ENCODE peak calls at places on chromosomes 11 and 22, in six cellular contexts. M, N, T, D, U and F are unnamed samples.
A peak's percentile ranks its signal among the peaks of the same experiment; 100 is the strongest.

GRCh38 chr11:95703059-95703458 is 86.5 kb downstream of the FAM76B start:
- DNase-seq in T (no peak), M (no peak), U (no peak), D (no peak), N (no peak), F (no peak)

GRCh38 chr22:27896251-27896650 is 22.8 kb downstream of the PITPNB start:
- DNase-seq in U (no peak), N (no peak), T (no peak), M (no peak), D (no peak), F (no peak)

GRCh38 chr11:43772733-43773132 is 92.2 kb downstream of the HSD17B12 start:
- DNase-seq in N (no peak), T (no peak), U (no peak), D (no peak), M (no peak), F (no peak)

GRCh38 chr11:101618691-101619090 is 34.9 kb upstream of the TRPC6 start:
- DNase-seq in T (peak; percentile 74), D (no peak), U (no peak), N (no peak), M (peak; percentile 32), F (no peak)

GRCh38 chr11:296976-297665 is 2.2 kb downstream of the IFITM5 start:
- DNase-seq in N (no peak), T (no peak), M (no peak), U (no peak), D (no peak), F (no peak)

GRCh38 chr11:4644233-4644632 is 451 bp downstream of the OR51E1 start:
- DNase-seq in D (no peak), M (no peak), U (no peak), N (no peak), T (no peak), F (no peak)

GRCh38 chr22:26057731-26058130 is 111.5 kb upstream of the SEZ6L start:
- DNase-seq in D (no peak), U (no peak), M (no peak), N (no peak), T (no peak), F (no peak)

GRCh38 chr22:23536821-23537345 is 43.2 kb downstream of the IGLL1 start:
- DNase-seq in U (no peak), T (no peak), M (no peak), N (no peak), D (no peak), F (no peak)

GRCh38 chr11:134037093-134037908 is 31.6 kb upstream of the JAM3 start:
- DNase-seq in M (peak; percentile 84), U (peak; percentile 84), N (no peak), T (peak; percentile 27), D (peak; percentile 25), F (peak; percentile 25)

GRCh38 chr22:37304595-37305343 is 22.5 kb downstream of the CYTH4 start:
- DNase-seq in N (no peak), D (peak; percentile 45), T (peak; percentile 28), M (peak; percentile 82), U (no peak), F (no peak)

GRCh38 chr11:46353706-46354105 is 6.4 kb downstream of the DGKZ start:
- DNase-seq in N (no peak), T (no peak), D (no peak), U (no peak), M (no peak), F (no peak)

GRCh38 chr22:27625769-27626674 is 175.5 kb downstream of the MN1 start:
- DNase-seq in U (no peak), T (no peak), M (peak; percentile 27), N (no peak), D (no peak), F (no peak)

GRCh38 chr22:40654522-40655167 is 18.1 kb upstream of the MRTFA start:
- DNase-seq in D (peak; percentile 32), T (peak; percentile 27), M (peak; percentile 70), U (peak; percentile 64), N (no peak), F (no peak)

GRCh38 chr22:50526849-50527801 is 1.7 kb upstream of the SCO2 start:
- DNase-seq in T (peak; percentile 37), D (peak; percentile 77), U (peak; percentile 77), M (peak; percentile 59), N (no peak), F (peak; percentile 75)

GRCh38 chr11:1845095-1845429 is 6.3 kb downstream of the TNNI2 start:
- DNase-seq in T (no peak), N (no peak), U (no peak), D (no peak), M (no peak), F (no peak)

GRCh38 chr11:88537613-88538012 is 200.1 kb upstream of the CTSC start:
- DNase-seq in N (no peak), U (no peak), D (no peak), M (no peak), T (peak; percentile 44), F (no peak)

GRCh38 chr11:19777342-19778102 is 64.9 kb downstream of the NAV2 start:
- DNase-seq in M (peak; percentile 61), U (no peak), D (peak; percentile 23), N (no peak), T (peak; percentile 60), F (peak; percentile 46)

GRCh38 chr11:99069831-99070444 is 49.2 kb downstream of the CNTN5 start:
- DNase-seq in N (peak; percentile 15), M (peak; percentile 29), U (no peak), T (peak; percentile 39), D (no peak), F (no peak)

DNA sequence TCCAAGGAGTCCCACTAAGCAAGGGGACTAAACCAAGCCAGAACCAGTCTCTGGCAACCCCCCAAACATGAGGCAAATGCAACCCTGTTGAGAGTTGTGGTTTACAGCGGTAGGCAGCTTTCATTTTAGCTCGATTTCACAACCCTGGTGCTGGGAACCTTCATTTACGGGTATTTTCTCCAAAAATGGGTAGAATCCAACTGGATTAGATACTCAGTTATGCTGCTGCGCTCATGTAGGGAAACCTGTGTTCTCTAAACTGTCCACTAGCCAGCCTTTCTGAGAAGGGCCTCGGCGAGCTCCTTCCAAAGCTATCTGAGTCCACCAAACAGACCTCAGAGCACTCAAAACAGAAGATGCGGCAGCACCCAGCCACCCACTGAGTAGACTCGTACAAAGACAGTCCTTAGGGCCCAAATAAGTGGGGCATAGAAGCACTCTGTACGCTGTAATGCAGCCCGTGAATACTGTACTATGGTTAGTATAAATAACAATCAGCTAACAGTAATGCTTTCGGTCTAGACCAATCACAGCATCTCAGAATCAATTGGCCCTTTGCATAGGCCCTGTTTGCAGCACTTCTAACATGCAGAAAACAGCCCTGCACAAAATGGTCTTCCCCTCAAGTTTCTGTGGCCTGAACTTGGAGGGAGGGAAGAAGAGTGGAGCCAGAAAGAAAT is 104.7 kb downstream of the ETS1 start:
- DNase-seq in M (peak; percentile 68), D (no peak), N (no peak), T (no peak), U (no peak), F (no peak)
- H3K4me2 ChIP-seq in M (no peak overlapping the region), D (no peak overlapping the region), N (no peak overlapping the region), T (no peak overlapping the region), U (no peak overlapping the region), F (no peak overlapping the region)

GRCh38 chr22:46535876-46536558 is 1.4 kb downstream of the CELSR1 start:
- DNase-seq in D (no peak), U (no peak), T (no peak), N (no peak), M (no peak), F (no peak)

GRCh38 chr22:46536559-46537220 is 730 bp downstream of the CELSR1 start:
- DNase-seq in D (no peak), T (no peak), N (no peak), M (no peak), U (peak; percentile 66), F (no peak)

GRCh38 chr22:46537946-46538815 is 761 bp upstream of the CELSR1 start:
- DNase-seq in N (no peak), M (no peak), D (no peak), T (peak; percentile 37), U (peak; percentile 69), F (no peak)

GRCh38 chr22:46538816-46539163 is 1.4 kb upstream of the CELSR1 start:
- DNase-seq in T (peak; percentile 54), D (no peak), U (no peak), N (no peak), M (no peak), F (peak; percentile 49)

DNA sequence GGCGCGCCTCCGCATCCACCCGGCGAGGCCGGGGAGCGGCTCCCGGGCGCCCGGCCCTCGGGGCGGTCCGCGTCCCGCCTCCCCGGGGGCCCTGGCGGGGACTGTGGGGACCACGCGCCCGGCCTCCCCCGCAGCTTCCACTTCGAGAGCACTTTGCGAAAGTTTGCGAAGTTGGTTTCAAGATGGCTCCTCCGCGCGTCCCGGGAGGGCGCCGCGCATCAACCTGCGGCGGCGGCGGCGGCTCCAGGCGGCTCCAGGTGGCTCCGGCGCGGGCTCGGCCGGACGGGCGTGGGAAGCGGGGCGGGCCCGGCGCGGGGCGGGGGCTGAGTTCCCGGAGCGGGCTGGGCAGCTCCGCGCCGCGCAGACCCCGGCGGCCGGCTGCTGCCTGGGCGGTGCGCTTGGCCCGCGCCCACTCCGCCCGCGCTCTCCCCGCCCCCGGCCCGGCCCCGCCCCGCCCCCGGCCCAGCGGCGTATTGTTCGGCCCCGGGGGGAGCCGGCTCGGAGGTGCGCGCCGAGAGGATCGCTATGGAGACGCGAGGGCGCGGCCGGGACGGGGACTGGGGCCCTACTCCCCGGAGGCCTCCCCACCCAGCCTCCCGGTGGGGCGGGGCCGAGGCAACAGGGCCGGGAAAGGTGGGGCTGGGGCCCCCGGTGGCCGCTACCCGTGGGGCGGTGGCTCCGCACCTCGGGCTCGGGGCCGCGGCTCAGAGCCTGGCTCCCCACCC is at the start of gene CELSR1:
- DNase-seq in N (no peak), D (no peak), M (no peak), U (peak; percentile 69), T (peak; percentile 55), F (peak; percentile 26)
- H3K9ac ChIP-seq in N (peak within 1 kb of the TSS; percentile 27), D (no peak within 1 kb of the TSS), M (peak within 1 kb of the TSS; percentile 71), U (no peak within 1 kb of the TSS), T (peak within 1 kb of the TSS; percentile 49), F (no peak within 1 kb of the TSS)

GRCh38 chr11:76786053-76787014 is 3.2 kb downstream of the TSKU start:
- DNase-seq in U (no peak), D (no peak), M (no peak), T (no peak), N (no peak), F (no peak)

GRCh38 chr11:76787911-76788596 is 4.9 kb downstream of the TSKU start:
- DNase-seq in M (peak; percentile 75), T (no peak), D (peak; percentile 90), U (peak; percentile 74), N (no peak), F (peak; percentile 94)

GRCh38 chr11:76788661-76789442 is 5.7 kb downstream of the TSKU start:
- DNase-seq in N (no peak), U (no peak), T (peak; percentile 99), D (no peak), M (no peak), F (peak; percentile 93)

GRCh38 chr11:76785513-76785912 is 2.4 kb downstream of the TSKU start:
- DNase-seq in U (no peak), N (no peak), T (no peak), D (no peak), M (no peak), F (no peak)

GRCh38 chr11:76787271-76787670 is 4.1 kb downstream of the TSKU start:
- DNase-seq in D (no peak), N (no peak), T (no peak), U (no peak), M (no peak), F (no peak)
- H3K4me2 ChIP-seq in D (peak overlapping the region; percentile 41), N (no peak overlapping the region), T (no peak overlapping the region), U (no peak overlapping the region), M (no peak overlapping the region), F (no peak overlapping the region)

GRCh38 chr11:63494936-63495335 is 4.0 kb upstream of the PLAAT5 start:
- DNase-seq in N (no peak), U (no peak), M (no peak), D (no peak), T (no peak), F (no peak)
- H3K9ac ChIP-seq in N (no peak overlapping the region), U (no peak overlapping the region), M (no peak overlapping the region), D (no peak overlapping the region), T (no peak overlapping the region), F (no peak overlapping the region)